ENCODE peak calls at places on chromosomes 2 and 18, in ten cellular contexts. N is Peyer's patch, K is lung, G is fibroblast of pulmonary artery, L is tibial nerve, X is SK-N-SH, M is hepatocyte, S is thoracic aorta, Z is heart left ventricle, Y is fibroblast of the aortic adventitia. B is an unnamed sample.

GRCh38 chr2:37679072-37679695 is 7.7 kb upstream of the CDC42EP3 start:
- DNase-seq in N (no peak), K (no peak), G (no peak), L (no peak), X (no peak), M (peak; percentile 16), S (no peak), Z (no peak), Y (no peak), B (no peak)

GRCh38 chr2:241992753-241993152 is 123.2 kb downstream of the RTP5 start:
- DNase-seq in N (peak; percentile 14), K (no peak), G (no peak), L (no peak), X (no peak), M (no peak), S (no peak), Z (no peak), Y (no peak), B (no peak)

GRCh38 chr18:48165104-48165866 is 234.8 kb upstream of the SMAD2 start:
- DNase-seq in N (no peak), K (no peak), G (no peak), L (no peak), X (no peak), M (no peak), S (no peak), Z (no peak), Y (no peak), B (no peak)

GRCh38 chr2:601806-602455 is 75.3 kb downstream of the TMEM18 start:
- DNase-seq in N (no peak), K (no peak), G (no peak), L (no peak), X (peak; percentile 25), M (no peak), S (no peak), Z (no peak), Y (no peak), B (no peak)

GRCh38 chr18:45168883-45169585 is 446.2 kb upstream of the SLC14A2 start:
- DNase-seq in N (no peak), K (no peak), G (peak; percentile 67), L (no peak), X (no peak), M (no peak), S (no peak), Z (no peak), Y (peak; percentile 96), B (no peak)

GRCh38 chr2:88542668-88543067 is 84.6 kb downstream of the EIF2AK3 start:
- DNase-seq in N (no peak), K (no peak), G (no peak), L (no peak), X (no peak), M (no peak), S (no peak), Z (no peak), Y (no peak), B (no peak)

GRCh38 chr2:96470636-96471035 is 34.5 kb downstream of the NEURL3 start:
- DNase-seq in N (peak; percentile 75), K (no peak), G (peak; percentile 29), L (no peak), X (peak; percentile 74), M (peak; percentile 31), S (no peak), Z (peak; percentile 54), Y (no peak), B (peak; percentile 55)

GRCh38 chr2:3483227-3483985 is 35.9 kb downstream of the ADI1 start:
- DNase-seq in N (peak; percentile 83), K (peak; percentile 85), G (peak; percentile 64), L (peak; percentile 14), X (no peak), M (no peak), S (no peak), Z (peak; percentile 62), Y (peak; percentile 71), B (no peak)

GRCh38 chr2:7703048-7703447 is 785.8 kb downstream of the RNF144A start:
- DNase-seq in N (no peak), K (no peak), G (no peak), L (no peak), X (no peak), M (no peak), S (no peak), Z (no peak), Y (no peak), B (no peak)

GRCh38 chr2:213834331-213834730 is 550.1 kb downstream of the SPAG16 start:
- DNase-seq in N (no peak), K (no peak), G (peak; percentile 36), L (no peak), X (no peak), M (no peak), S (no peak), Z (no peak), Y (peak; percentile 86), B (no peak)

GRCh38 chr2:143697744-143698143 is 568.5 kb downstream of the ARHGAP15 start:
- DNase-seq in N (no peak), K (no peak), G (no peak), L (no peak), X (no peak), M (no peak), S (no peak), Z (no peak), Y (no peak), B (no peak)

GRCh38 chr2:143692162-143692561 is 562.9 kb downstream of the ARHGAP15 start:
- DNase-seq in N (no peak), K (no peak), G (no peak), L (no peak), X (no peak), M (no peak), S (no peak), Z (no peak), Y (no peak), B (no peak)

GRCh38 chr2:143696651-143697050 is 567.4 kb downstream of the ARHGAP15 start:
- DNase-seq in N (no peak), K (no peak), G (no peak), L (no peak), X (no peak), M (no peak), S (no peak), Z (no peak), Y (no peak), B (no peak)

GRCh38 chr2:143691136-143691535 is 561.9 kb downstream of the ARHGAP15 start:
- DNase-seq in N (no peak), K (no peak), G (no peak), L (no peak), X (no peak), M (no peak), S (no peak), Z (no peak), Y (no peak), B (no peak)

GRCh38 chr2:143694335-143694734 is 565.1 kb downstream of the ARHGAP15 start:
- DNase-seq in N (no peak), K (no peak), G (no peak), L (no peak), X (peak; percentile 30), M (peak; percentile 31), S (no peak), Z (no peak), Y (no peak), B (no peak)
- TF ChIP-seq CTCF in N (no peak), K (no peak), G (no peak), L (no peak), X (no peak), M (no peak), S (no peak), Z (no peak), Y (no peak), B (no peak)

GRCh38 chr18:41373612-41374011 is 581.4 kb upstream of the PIK3C3 start:
- DNase-seq in N (no peak), K (no peak), G (no peak), L (no peak), X (no peak), M (no peak), S (no peak), Z (no peak), Y (no peak), B (no peak)

GRCh38 chr18:41378628-41379027 is 576.4 kb upstream of the PIK3C3 start:
- DNase-seq in N (no peak), K (no peak), G (peak; percentile 88), L (no peak), X (peak; percentile 17), M (peak; percentile 39), S (no peak), Z (no peak), Y (peak; percentile 4), B (no peak)
- TF ChIP-seq CTCF in N (no peak), K (no peak), G (peak; percentile 62), L (no peak), X (peak; percentile 59), M (peak; percentile 61), S (no peak), Z (no peak), Y (no peak), B (peak; percentile 61)

DNA sequence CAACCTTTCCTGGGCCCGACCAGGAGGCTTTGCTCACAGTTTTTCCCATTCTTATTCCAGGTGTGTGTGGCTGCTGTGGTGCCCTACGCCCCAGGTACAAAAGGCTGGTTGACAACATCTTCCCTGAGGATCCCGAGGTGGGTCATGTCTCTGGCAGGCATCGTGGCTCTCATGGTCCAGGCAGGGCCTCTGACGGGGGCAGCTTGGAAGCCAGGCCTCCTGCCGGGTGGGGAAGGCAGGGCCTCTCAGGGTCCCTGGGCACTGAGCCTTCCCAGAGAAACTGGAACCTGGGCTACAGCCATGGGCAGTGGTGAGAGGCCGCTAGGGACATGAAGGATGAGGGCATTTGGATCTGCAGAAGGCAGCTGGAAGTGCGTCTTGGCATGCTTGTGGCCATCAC is 49.4 kb downstream of the EFR3B start:
- DNase-seq in N (no peak), K (no peak), G (no peak), L (no peak), X (no peak), M (no peak), S (no peak), Z (no peak), Y (no peak), B (no peak)
- TF ChIP-seq CTCF in N (no peak), K (no peak), G (no peak), L (no peak), X (no peak), M (no peak), S (no peak), Z (no peak), Y (no peak), B (no peak)

GRCh38 chr2:238887616-238888015 is 39.7 kb downstream of the TWIST2 start:
- DNase-seq in N (no peak), K (no peak), G (no peak), L (no peak), X (no peak), M (no peak), S (no peak), Z (no peak), Y (no peak), B (no peak)

GRCh38 chr2:238884122-238884811 is 36.4 kb downstream of the TWIST2 start:
- DNase-seq in N (no peak), K (no peak), G (no peak), L (no peak), X (no peak), M (no peak), S (no peak), Z (no peak), Y (no peak), B (no peak)

GRCh38 chr2:238884812-238885408 is 37.0 kb downstream of the TWIST2 start:
- DNase-seq in N (no peak), K (no peak), G (no peak), L (no peak), X (no peak), M (no peak), S (no peak), Z (no peak), Y (no peak), B (no peak)

GRCh38 chr2:238888781-238889180 is 40.9 kb downstream of the TWIST2 start:
- DNase-seq in N (no peak), K (no peak), G (no peak), L (no peak), X (no peak), M (no peak), S (no peak), Z (no peak), Y (no peak), B (no peak)

GRCh38 chr2:238886453-238887094 is 38.7 kb downstream of the TWIST2 start:
- DNase-seq in N (no peak), K (no peak), G (no peak), L (no peak), X (no peak), M (no peak), S (no peak), Z (no peak), Y (no peak), B (no peak)
- TF ChIP-seq CTCF in N (no peak), K (no peak), G (no peak), L (no peak), X (no peak), M (no peak), S (no peak), Z (no peak), Y (no peak), B (no peak)

B was measured in neural crest cell.